ENCODE peak calls at places on chromosomes 1 and 21, in eight cellular contexts. One of them, this sample, is unnamed. For H3K4me1, the result is how much of the 10 kb centered on the place peaks cover.

GRCh38 chr1:32291145-32291707 is 657 bp upstream of the HDAC1 start:
- DNase-seq in A549: peak
- DNase-seq in stomach: no peak
- DNase-seq in HepG2: peak
- DNase-seq in H1: no peak
- DNase-seq in transverse colon: no peak
- DNase-seq in K562: no peak
- DNase-seq in tibial nerve: no peak
- DNase-seq in this sample: no peak

GRCh38 chr1:1755426-1755825 is 22.8 kb downstream of the NADK start:
- DNase-seq in HepG2: no peak
- DNase-seq in A549: no peak
- DNase-seq in tibial nerve: no peak
- DNase-seq in K562: peak
- DNase-seq in transverse colon: no peak
- DNase-seq in H1: no peak
- DNase-seq in stomach: no peak
- DNase-seq in this sample: no peak

GRCh38 chr1:56799605-56800398 is 19.4 kb downstream of the FYB2 start:
- DNase-seq in transverse colon: no peak
- DNase-seq in K562: no peak
- DNase-seq in tibial nerve: no peak
- DNase-seq in H1: no peak
- DNase-seq in stomach: no peak
- DNase-seq in HepG2: no peak
- DNase-seq in A549: no peak
- DNase-seq in this sample: no peak

GRCh38 chr1:204728456-204728855 is 42.9 kb upstream of the LRRN2 start:
- DNase-seq in tibial nerve: no peak
- DNase-seq in A549: peak
- DNase-seq in H1: no peak
- DNase-seq in K562: no peak
- DNase-seq in stomach: no peak
- DNase-seq in transverse colon: no peak
- DNase-seq in HepG2: no peak
- DNase-seq in this sample: no peak

GRCh38 chr1:85894651-85895050 is 186.4 kb upstream of the ZNHIT6 start:
- DNase-seq in H1: no peak
- DNase-seq in transverse colon: no peak
- DNase-seq in A549: peak
- DNase-seq in K562: no peak
- DNase-seq in stomach: no peak
- DNase-seq in HepG2: peak
- DNase-seq in tibial nerve: peak
- DNase-seq in this sample: no peak

GRCh38 chr1:31027693-31028526 is 37.6 kb downstream of the PUM1 start:
- DNase-seq in HepG2: no peak
- DNase-seq in A549: no peak
- DNase-seq in transverse colon: no peak
- DNase-seq in tibial nerve: no peak
- DNase-seq in stomach: no peak
- DNase-seq in H1: no peak
- DNase-seq in K562: no peak
- DNase-seq in this sample: no peak

GRCh38 chr1:62299426-62300200 is 19.6 kb downstream of the KANK4 start:
- DNase-seq in transverse colon: peak
- DNase-seq in stomach: peak
- DNase-seq in HepG2: peak
- DNase-seq in K562: no peak
- DNase-seq in A549: no peak
- DNase-seq in tibial nerve: peak
- DNase-seq in H1: no peak
- DNase-seq in this sample: no peak

GRCh38 chr1:225811622-225812487 is 1.9 kb downstream of the EPHX1 start:
- DNase-seq in transverse colon: peak
- DNase-seq in A549: peak
- DNase-seq in stomach: no peak
- DNase-seq in H1: no peak
- DNase-seq in K562: peak
- DNase-seq in tibial nerve: peak
- DNase-seq in HepG2: peak
- DNase-seq in this sample: no peak

GRCh38 chr1:103309761-103310160 is 201.4 kb upstream of the COL11A1 start:
- DNase-seq in tibial nerve: no peak
- DNase-seq in HepG2: no peak
- DNase-seq in H1: no peak
- DNase-seq in K562: no peak
- DNase-seq in stomach: no peak
- DNase-seq in transverse colon: no peak
- DNase-seq in A549: no peak
- DNase-seq in this sample: no peak

GRCh38 chr21:38323721-38324591 is 67.2 kb downstream of the KCNJ15 start:
- DNase-seq in H1: no peak
- DNase-seq in A549: peak
- DNase-seq in transverse colon: no peak
- DNase-seq in stomach: no peak
- DNase-seq in K562: no peak
- DNase-seq in tibial nerve: no peak
- DNase-seq in HepG2: no peak
- DNase-seq in this sample: no peak

GRCh38 chr1:26965213-26965612 is 4.9 kb upstream of the KDF1 start:
- DNase-seq in transverse colon: no peak
- DNase-seq in K562: no peak
- DNase-seq in HepG2: no peak
- DNase-seq in A549: no peak
- DNase-seq in stomach: no peak
- DNase-seq in tibial nerve: no peak
- DNase-seq in H1: no peak
- DNase-seq in this sample: no peak

GRCh38 chr21:17387030-17387617 is 125.7 kb upstream of the CXADR start:
- DNase-seq in A549: peak
- DNase-seq in stomach: peak
- DNase-seq in H1: no peak
- DNase-seq in HepG2: peak
- DNase-seq in tibial nerve: peak
- DNase-seq in K562: peak
- DNase-seq in transverse colon: peak
- DNase-seq in this sample: no peak

GRCh38 chr1:167328306-167328705 is 107.6 kb downstream of the POU2F1 start:
- DNase-seq in K562: no peak
- DNase-seq in H1: no peak
- DNase-seq in A549: no peak
- DNase-seq in tibial nerve: no peak
- DNase-seq in transverse colon: no peak
- DNase-seq in stomach: no peak
- DNase-seq in HepG2: no peak
- DNase-seq in this sample: no peak

GRCh38 chr1:167331650-167332049 is 111.0 kb downstream of the POU2F1 start:
- DNase-seq in stomach: no peak
- DNase-seq in H1: no peak
- DNase-seq in A549: no peak
- DNase-seq in HepG2: no peak
- DNase-seq in transverse colon: no peak
- DNase-seq in K562: no peak
- DNase-seq in tibial nerve: no peak
- DNase-seq in this sample: no peak

GRCh38 chr1:167332503-167332902 is 111.8 kb downstream of the POU2F1 start:
- DNase-seq in tibial nerve: no peak
- DNase-seq in transverse colon: no peak
- DNase-seq in stomach: no peak
- DNase-seq in A549: no peak
- DNase-seq in K562: no peak
- DNase-seq in HepG2: peak
- DNase-seq in H1: no peak
- DNase-seq in this sample: no peak

GRCh38 chr1:167330601-167331293 is 110.1 kb downstream of the POU2F1 start:
- DNase-seq in A549: no peak
- DNase-seq in stomach: no peak
- DNase-seq in H1: no peak
- DNase-seq in tibial nerve: no peak
- DNase-seq in HepG2: no peak
- DNase-seq in transverse colon: no peak
- DNase-seq in K562: no peak
- DNase-seq in this sample: no peak

DNA sequence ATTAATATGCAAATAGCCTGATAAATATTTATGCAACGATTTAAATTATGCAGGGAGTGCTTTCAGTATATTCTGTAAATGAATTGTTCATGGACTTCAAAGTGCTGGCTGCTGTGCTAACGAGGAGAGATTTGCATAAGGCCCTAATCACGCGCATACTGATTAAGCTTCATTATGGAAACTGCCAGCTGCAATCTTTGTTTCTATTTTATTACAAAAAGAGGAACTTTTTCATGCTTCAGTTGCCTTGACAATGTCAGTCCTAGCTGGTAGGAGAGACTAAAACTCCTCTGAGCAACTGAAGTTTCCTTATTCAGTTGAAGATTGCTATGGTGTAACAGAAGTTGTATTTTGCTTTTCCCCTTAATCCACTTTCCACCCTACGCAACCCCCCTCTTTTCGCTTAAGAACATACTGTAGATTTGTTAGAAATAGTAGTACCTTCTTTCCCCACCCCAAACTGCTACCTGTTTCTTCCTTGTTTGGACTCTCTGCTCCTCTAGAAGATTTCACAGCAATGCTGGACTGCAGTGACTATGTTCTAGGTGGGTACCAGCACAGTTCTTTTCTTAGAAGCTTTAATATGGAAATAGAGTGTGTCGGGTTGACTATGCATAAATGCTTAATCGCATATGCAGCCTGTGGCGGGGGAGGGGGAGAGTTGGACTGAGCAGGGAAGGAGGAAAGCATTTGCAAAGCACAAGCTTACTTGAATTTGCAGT is 108.2 kb downstream of the POU2F1 start:
- DNase-seq in A549: no peak
- DNase-seq in stomach: no peak
- DNase-seq in K562: no peak
- DNase-seq in HepG2: no peak
- DNase-seq in transverse colon: peak
- DNase-seq in tibial nerve: no peak
- DNase-seq in H1: no peak
- DNase-seq in this sample: no peak
- H3K4me1 ChIP-seq in A549: under half
- H3K4me1 ChIP-seq in stomach: under half
- H3K4me1 ChIP-seq in K562: under half
- H3K4me1 ChIP-seq in HepG2: under half
- H3K4me1 ChIP-seq in transverse colon: under half
- H3K4me1 ChIP-seq in tibial nerve: under half
- H3K4me1 ChIP-seq in H1: under half
- H3K4me1 ChIP-seq in this sample: under half

GRCh38 chr1:229536982-229537381 is 21.5 kb downstream of the ABCB10 start:
- DNase-seq in transverse colon: no peak
- DNase-seq in tibial nerve: no peak
- DNase-seq in stomach: no peak
- DNase-seq in K562: no peak
- DNase-seq in A549: no peak
- DNase-seq in H1: no peak
- DNase-seq in HepG2: no peak
- DNase-seq in this sample: no peak
- TF ChIP-seq EP300 in transverse colon: no peak
- TF ChIP-seq EP300 in tibial nerve: no peak
- TF ChIP-seq EP300 in stomach: no peak
- TF ChIP-seq EP300 in K562: no peak
- TF ChIP-seq EP300 in A549: no peak
- TF ChIP-seq EP300 in H1: no peak
- TF ChIP-seq EP300 in HepG2: no peak
- TF ChIP-seq EP300 in this sample: no peak

GRCh38 chr1:19023787-19024186 is 67.3 kb upstream of the IFFO2 start:
- DNase-seq in transverse colon: no peak
- DNase-seq in H1: no peak
- DNase-seq in tibial nerve: no peak
- DNase-seq in stomach: no peak
- DNase-seq in HepG2: no peak
- DNase-seq in K562: no peak
- DNase-seq in A549: no peak
- DNase-seq in this sample: no peak
- H3K27ac ChIP-seq in transverse colon: no peak
- H3K27ac ChIP-seq in H1: no peak
- H3K27ac ChIP-seq in tibial nerve: no peak
- H3K27ac ChIP-seq in stomach: no peak
- H3K27ac ChIP-seq in HepG2: no peak
- H3K27ac ChIP-seq in K562: no peak
- H3K27ac ChIP-seq in A549: no peak
- H3K27ac ChIP-seq in this sample: no peak

GRCh38 chr1:21307210-21307609 is 16.9 kb upstream of the ECE1 start:
- DNase-seq in A549: no peak
- DNase-seq in stomach: no peak
- DNase-seq in K562: no peak
- DNase-seq in H1: no peak
- DNase-seq in tibial nerve: no peak
- DNase-seq in transverse colon: no peak
- DNase-seq in HepG2: no peak
- DNase-seq in this sample: no peak
- H3K4me1 ChIP-seq in A549: half or more
- H3K4me1 ChIP-seq in stomach: half or more
- H3K4me1 ChIP-seq in K562: under half
- H3K4me1 ChIP-seq in H1: under half
- H3K4me1 ChIP-seq in tibial nerve: half or more
- H3K4me1 ChIP-seq in transverse colon: half or more
- H3K4me1 ChIP-seq in HepG2: under half
- H3K4me1 ChIP-seq in this sample: half or more

GRCh38 chr1:227885135-227885647 is 62.5 kb downstream of the WNT9A start:
- DNase-seq in H1: no peak
- DNase-seq in A549: no peak
- DNase-seq in transverse colon: no peak
- DNase-seq in stomach: peak
- DNase-seq in HepG2: no peak
- DNase-seq in tibial nerve: no peak
- DNase-seq in K562: no peak
- DNase-seq in this sample: no peak
- TF ChIP-seq EP300 in H1: no peak
- TF ChIP-seq EP300 in A549: no peak
- TF ChIP-seq EP300 in transverse colon: no peak
- TF ChIP-seq EP300 in stomach: no peak
- TF ChIP-seq EP300 in HepG2: no peak
- TF ChIP-seq EP300 in tibial nerve: no peak
- TF ChIP-seq EP300 in K562: no peak
- TF ChIP-seq EP300 in this sample: no peak